ENCODE peak calls at places on chromosomes 11 and 22, in four cellular contexts. N is tibial nerve, J is nephron progenitor cell, G is thoracic aorta. D is an unnamed sample.

GRCh38 chr11:59550842-59551650 is 39.7 kb downstream of the OR4D9 start:
- DNase-seq in N (peak), G (peak), J (peak), D (peak)

GRCh38 chr11:27013741-27014415 is 20.0 kb downstream of the FIBIN start:
- DNase-seq in G (no peak), N (no peak), J (no peak), D (no peak)

GRCh38 chr11:61737636-61738386 is 14.6 kb upstream of the MYRF start:
- DNase-seq in J (no peak), N (no peak), G (no peak), D (no peak)

GRCh38 chr11:108223449-108224149 is 732 bp downstream of the ATM start:
- DNase-seq in N (no peak), J (no peak), G (no peak), D (no peak)

GRCh38 chr11:67437082-67437821 is at the start of gene PTPRCAP:
- DNase-seq in N (no peak), J (no peak), G (no peak), D (peak)

GRCh38 chr22:22047776-22048175 is 65.2 kb upstream of the TOP3B start:
- DNase-seq in N (no peak), G (no peak), J (no peak), D (no peak)

GRCh38 chr22:49948958-49949913 is 11.3 kb upstream of the PIM3 start:
- DNase-seq in J (no peak), N (no peak), G (no peak), D (peak)

GRCh38 chr22:43273902-43274484 is 69.2 kb downstream of the SCUBE1 start:
- DNase-seq in N (no peak), G (no peak), J (peak), D (no peak)

GRCh38 chr11:107769189-107769588 is 57.3 kb upstream of the SLN start:
- DNase-seq in N (no peak), G (no peak), J (no peak), D (no peak)

GRCh38 chr22:42772647-42773046 is 52.0 kb upstream of the A4GALT start:
- DNase-seq in J (no peak), N (no peak), G (no peak), D (no peak)

GRCh38 chr11:130087294-130087926 is 17.7 kb downstream of the APLP2 start:
- DNase-seq in J (no peak), N (no peak), G (no peak), D (no peak)

GRCh38 chr11:108933630-108934029 is 268.8 kb downstream of the DDX10 start:
- DNase-seq in J (no peak), N (no peak), G (no peak), D (no peak)

GRCh38 chr11:6604081-6604626 is 580 bp downstream of the ILK start:
- DNase-seq in G (no peak), N (peak), J (peak), D (peak)

GRCh38 chr11:94473177-94473799 is 20.4 kb downstream of the MRE11 start:
- DNase-seq in N (no peak), J (no peak), G (no peak), D (no peak)

GRCh38 chr11:115869780-115870431 is 365.7 kb upstream of the CADM1 start:
- DNase-seq in N (no peak), G (no peak), J (peak), D (no peak)

GRCh38 chr11:30617762-30618161 is 31.6 kb upstream of the MPPED2 start:
- DNase-seq in N (no peak), J (no peak), G (no peak), D (no peak)

GRCh38 chr11:75479598-75479986 is 46.1 kb downstream of the GDPD5 start:
- DNase-seq in N (no peak), J (no peak), G (no peak), D (no peak)

GRCh38 chr11:63761870-63762661 is 6.5 kb downstream of the ZFTA start:
- DNase-seq in J (peak), N (no peak), G (no peak), D (peak)

GRCh38 chr11:18314794-18315523 is 7.0 kb downstream of the HPS5 start:
- DNase-seq in G (no peak), N (no peak), J (no peak), D (no peak)

GRCh38 chr11:117442049-117442868 is 114.6 kb downstream of the CEP164 start:
- DNase-seq in G (no peak), N (no peak), J (no peak), D (peak)

GRCh38 chr11:61111786-61112517 is 9.7 kb downstream of the CD5 start:
- DNase-seq in G (no peak), J (no peak), N (no peak), D (no peak)

GRCh38 chr11:3004481-3004880 is 12.4 kb upstream of the NAP1L4 start:
- DNase-seq in G (no peak), N (no peak), J (no peak), D (no peak)

GRCh38 chr11:36459046-36459445 is 51.0 kb downstream of the TRAF6 start:
- DNase-seq in J (no peak), G (no peak), N (no peak), D (no peak)

GRCh38 chr11:15884131-15884530 is 472.2 kb downstream of the SOX6 start:
- DNase-seq in N (no peak), J (no peak), G (no peak), D (no peak)

GRCh38 chr22:38069372-38070249 is 12.4 kb downstream of the PICK1 start:
- DNase-seq in N (no peak), J (peak), G (peak), D (peak)

GRCh38 chr11:115321602-115322289 is 182.5 kb downstream of the CADM1 start:
- DNase-seq in G (no peak), J (no peak), N (no peak), D (no peak)

GRCh38 chr11:74069146-74070046 is 60.5 kb upstream of the UCP3 start:
- DNase-seq in G (no peak), N (no peak), J (no peak), D (no peak)

GRCh38 chr11:22681281-22681812 is 14.9 kb downstream of the GAS2 start:
- DNase-seq in J (no peak), N (no peak), G (no peak), D (no peak)

GRCh38 chr11:61075891-61076290 is 26.4 kb upstream of the CD5 start:
- DNase-seq in G (no peak), N (peak), J (no peak), D (no peak)

GRCh38 chr22:37675930-37676571 is 615 bp downstream of the LGALS1 start:
- DNase-seq in N (no peak), J (no peak), G (no peak), D (no peak)

GRCh38 chr22:23856721-23857605 is 712 bp upstream of the SLC2A11 start:
- DNase-seq in N (no peak), J (peak), G (no peak), D (peak)

GRCh38 chr22:36027960-36028645 is 521 bp downstream of the RBFOX2 start:
- DNase-seq in J (no peak), G (no peak), N (peak), D (peak)

GRCh38 chr11:61061081-61061826 is 41.0 kb upstream of the CD5 start:
- DNase-seq in N (no peak), G (no peak), J (no peak), D (no peak)

GRCh38 chr22:39212721-39213376 is 31.9 kb downstream of the PDGFB start:
- DNase-seq in G (no peak), N (no peak), J (no peak), D (peak)
- TF ChIP-seq CTCF in G (no peak), N (no peak), J (no peak), D (no peak)

DNA sequence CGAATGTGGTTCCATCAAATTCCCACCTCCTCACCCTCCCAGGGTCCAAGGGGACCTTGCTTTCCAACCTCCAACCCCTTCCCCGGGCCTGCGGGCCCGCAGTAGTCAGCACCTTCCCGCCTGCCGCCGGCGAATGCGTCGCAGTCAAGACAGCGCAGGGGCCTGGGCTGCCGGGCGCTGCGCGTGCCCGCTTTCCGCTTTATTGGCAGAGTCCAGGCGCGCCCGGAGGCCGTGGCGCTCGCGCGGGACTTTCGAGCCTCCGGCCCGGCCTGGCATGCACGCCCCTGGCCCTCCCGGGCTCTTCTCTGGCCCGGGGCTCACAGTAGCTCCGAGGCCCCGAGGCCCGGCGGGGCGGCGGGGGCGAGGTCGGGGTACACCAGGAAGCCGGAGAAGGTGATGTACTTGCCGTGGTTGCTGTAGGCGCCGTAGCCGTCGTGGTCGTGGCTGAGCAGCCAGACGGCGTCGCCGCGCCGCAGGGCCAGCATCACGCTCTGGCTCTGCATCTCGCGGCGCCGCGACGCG is 3.1 kb downstream of the FAM180B start:
- DNase-seq in N (no peak), G (no peak), J (no peak), D (peak)
- TF ChIP-seq CTCF in N (no peak), G (no peak), J (no peak), D (no peak)

GRCh38 chr22:30245985-30246901 is at the start of gene LIF:
- DNase-seq in N (no peak), J (peak), G (no peak), D (no peak)
- TF ChIP-seq CTCF in N (no peak), J (no peak), G (no peak), D (no peak)

GRCh38 chr11:121435132-121435531 is 17.0 kb upstream of the SORL1 start:
- DNase-seq in N (no peak), G (no peak), J (no peak), D (no peak)

GRCh38 chr11:121429556-121429955 is 22.6 kb upstream of the SORL1 start:
- DNase-seq in G (no peak), N (no peak), J (no peak), D (no peak)

GRCh38 chr11:121437018-121437685 is 15.0 kb upstream of the SORL1 start:
- DNase-seq in J (no peak), G (no peak), N (peak), D (no peak)

GRCh38 chr11:121435796-121436511 is 16.2 kb upstream of the SORL1 start:
- DNase-seq in N (no peak), G (no peak), J (no peak), D (no peak)

GRCh38 chr11:121431820-121432526 is 20.1 kb upstream of the SORL1 start:
- DNase-seq in G (no peak), N (no peak), J (no peak), D (no peak)
- TF ChIP-seq CTCF in G (no peak), N (no peak), J (no peak), D (no peak)

GRCh38 chr11:35179466-35180135 is 40.6 kb downstream of the CD44 start:
- DNase-seq in J (no peak), G (no peak), N (no peak), D (no peak)
- TF ChIP-seq CTCF in J (no peak), G (no peak), N (no peak), D (no peak)

DNA sequence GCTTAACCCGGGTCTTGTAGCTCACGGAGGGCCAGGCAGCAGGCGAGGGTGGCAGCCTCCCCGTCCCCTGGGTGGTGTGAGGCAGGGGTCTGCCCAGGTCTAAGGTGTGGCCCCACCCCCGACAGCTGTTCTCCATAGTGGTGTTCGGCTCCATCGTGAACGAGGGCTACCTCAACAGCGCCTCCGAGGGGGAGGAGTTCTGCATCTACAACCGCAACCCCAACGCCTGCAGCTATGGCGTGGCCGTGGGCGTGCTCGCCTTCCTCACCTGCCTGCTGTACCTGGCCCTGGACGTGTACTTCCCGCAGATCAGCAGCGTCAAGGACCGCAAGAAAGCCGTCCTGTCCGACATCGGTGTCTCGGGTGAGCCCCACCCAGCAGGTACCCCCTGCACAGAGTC is 24.4 kb downstream of the SYNGR1 start:
- DNase-seq in G (no peak), J (no peak), N (no peak), D (no peak)
- TF ChIP-seq CTCF in G (no peak), J (no peak), N (no peak), D (no peak)

DNA sequence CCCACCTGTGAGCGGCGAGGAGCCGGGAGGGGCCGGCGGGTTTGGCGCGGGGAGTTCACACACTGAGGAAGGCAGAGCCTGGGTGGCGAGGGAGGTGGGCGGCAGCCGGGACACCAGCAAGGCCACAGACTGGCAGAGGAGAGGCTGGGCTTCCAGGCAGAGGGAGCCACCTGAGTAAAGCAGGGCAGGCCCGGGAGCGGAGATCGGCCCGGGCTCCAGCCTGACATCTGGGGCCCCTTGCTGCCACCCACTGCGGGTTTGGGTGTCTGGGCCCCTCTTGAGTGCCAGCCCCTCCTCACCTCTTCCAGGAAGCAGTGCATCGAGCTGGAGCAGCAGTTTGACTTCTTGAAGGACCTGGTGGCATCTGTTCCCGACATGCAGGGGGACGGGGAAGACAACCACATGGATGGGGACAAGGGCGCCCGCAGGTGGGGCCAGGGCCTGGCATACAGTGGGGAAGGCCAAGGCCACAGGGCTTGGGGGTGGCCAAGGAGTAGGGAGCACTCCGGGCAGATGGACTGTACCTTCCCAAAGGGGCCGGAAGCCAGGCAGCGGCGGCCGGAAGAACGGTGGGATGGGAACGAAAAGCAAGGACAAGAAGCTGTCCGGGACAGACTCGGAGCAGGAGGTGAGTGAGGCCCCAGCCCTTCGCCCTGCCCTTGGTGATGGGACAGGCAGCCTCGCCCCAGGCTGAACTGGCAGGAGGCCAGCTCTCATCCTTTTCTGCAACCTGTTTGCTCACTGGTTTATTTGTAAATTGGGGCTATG is 993 bp downstream of the DRAP1 start:
- DNase-seq in G (no peak), N (no peak), J (no peak), D (peak)
- TF ChIP-seq CTCF in G (no peak), N (no peak), J (no peak), D (no peak)

GRCh38 chr11:77406396-77406795 is 67.5 kb downstream of the PAK1 start:
- DNase-seq in J (no peak), G (no peak), N (no peak), D (no peak)

GRCh38 chr11:77411238-77411637 is 62.7 kb downstream of the PAK1 start:
- DNase-seq in N (peak), G (peak), J (peak), D (peak)

GRCh38 chr11:77410076-77410827 is 63.6 kb downstream of the PAK1 start:
- DNase-seq in J (no peak), G (no peak), N (no peak), D (no peak)

GRCh38 chr11:77407613-77408012 is 66.3 kb downstream of the PAK1 start:
- DNase-seq in G (peak), N (no peak), J (no peak), D (no peak)

GRCh38 chr11:77409046-77409445 is 64.8 kb downstream of the PAK1 start:
- DNase-seq in J (no peak), N (no peak), G (no peak), D (no peak)
- TF ChIP-seq CTCF in J (no peak), N (no peak), G (no peak), D (no peak)